ENCODE peak calls at places on chromosome 10, in six cellular contexts. One of them, this sample, is unnamed. For H3K4me1, the result is how much of the 10 kb centered on the place peaks cover.

GRCh38 chr10:61283066-61283465 is 170.1 kb downstream of the TMEM26 start:
- DNase-seq in fibroblast of lung: no peak
- DNase-seq in hepatocyte: no peak
- DNase-seq in thoracic aorta: no peak
- DNase-seq in lower lobe of right lung: no peak
- DNase-seq in ovary: no peak
- DNase-seq in this sample: no peak

GRCh38 chr10:112446055-112446854 is 459 bp downstream of the ZDHHC6 start:
- DNase-seq in hepatocyte: peak
- DNase-seq in thoracic aorta: no peak
- DNase-seq in ovary: no peak
- DNase-seq in fibroblast of lung: peak
- DNase-seq in lower lobe of right lung: no peak
- DNase-seq in this sample: no peak

GRCh38 chr10:96306516-96306915 is 2.3 kb downstream of the DNTT start:
- DNase-seq in thoracic aorta: no peak
- DNase-seq in lower lobe of right lung: peak
- DNase-seq in ovary: no peak
- DNase-seq in fibroblast of lung: no peak
- DNase-seq in hepatocyte: no peak
- DNase-seq in this sample: no peak

GRCh38 chr10:114403545-114404161 is 649 bp downstream of the AFAP1L2 start:
- DNase-seq in thoracic aorta: no peak
- DNase-seq in hepatocyte: no peak
- DNase-seq in ovary: peak
- DNase-seq in lower lobe of right lung: no peak
- DNase-seq in fibroblast of lung: no peak
- DNase-seq in this sample: no peak

GRCh38 chr10:115432188-115432819 is 339.1 kb downstream of the ATRNL1 start:
- DNase-seq in ovary: no peak
- DNase-seq in lower lobe of right lung: no peak
- DNase-seq in thoracic aorta: no peak
- DNase-seq in fibroblast of lung: peak
- DNase-seq in hepatocyte: peak
- DNase-seq in this sample: no peak

GRCh38 chr10:1102392-1102791 is 46.2 kb downstream of the WDR37 start:
- DNase-seq in hepatocyte: no peak
- DNase-seq in lower lobe of right lung: no peak
- DNase-seq in ovary: no peak
- DNase-seq in fibroblast of lung: no peak
- DNase-seq in thoracic aorta: no peak
- DNase-seq in this sample: no peak

GRCh38 chr10:51806079-51806835 is 106.9 kb upstream of the CSTF2T start:
- DNase-seq in lower lobe of right lung: no peak
- DNase-seq in fibroblast of lung: peak
- DNase-seq in hepatocyte: no peak
- DNase-seq in thoracic aorta: no peak
- DNase-seq in ovary: no peak
- DNase-seq in this sample: no peak

GRCh38 chr10:70162892-70163201 is 7.5 kb downstream of the SAR1A start:
- DNase-seq in ovary: no peak
- DNase-seq in fibroblast of lung: no peak
- DNase-seq in lower lobe of right lung: no peak
- DNase-seq in thoracic aorta: no peak
- DNase-seq in hepatocyte: no peak
- DNase-seq in this sample: no peak

GRCh38 chr10:3126741-3127342 is 45.7 kb downstream of the PITRM1 start:
- DNase-seq in lower lobe of right lung: no peak
- DNase-seq in hepatocyte: peak
- DNase-seq in ovary: no peak
- DNase-seq in fibroblast of lung: no peak
- DNase-seq in thoracic aorta: no peak
- DNase-seq in this sample: no peak

GRCh38 chr10:26821699-26822542 is 38.8 kb downstream of the ABI1 start:
- DNase-seq in thoracic aorta: no peak
- DNase-seq in fibroblast of lung: no peak
- DNase-seq in ovary: no peak
- DNase-seq in lower lobe of right lung: no peak
- DNase-seq in hepatocyte: no peak
- DNase-seq in this sample: no peak

GRCh38 chr10:81021428-81022129 is 483.9 kb downstream of the SH2D4B start:
- DNase-seq in lower lobe of right lung: no peak
- DNase-seq in hepatocyte: no peak
- DNase-seq in fibroblast of lung: no peak
- DNase-seq in thoracic aorta: no peak
- DNase-seq in ovary: no peak
- DNase-seq in this sample: no peak

GRCh38 chr10:24360286-24361127 is 151.6 kb downstream of the KIAA1217 start:
- DNase-seq in lower lobe of right lung: peak
- DNase-seq in fibroblast of lung: peak
- DNase-seq in ovary: peak
- DNase-seq in hepatocyte: peak
- DNase-seq in thoracic aorta: peak
- DNase-seq in this sample: peak

GRCh38 chr10:6035926-6036575 is 26.1 kb downstream of the IL2RA start:
- DNase-seq in ovary: no peak
- DNase-seq in thoracic aorta: no peak
- DNase-seq in lower lobe of right lung: no peak
- DNase-seq in fibroblast of lung: no peak
- DNase-seq in hepatocyte: no peak
- DNase-seq in this sample: no peak

GRCh38 chr10:52895066-52895465 is 122.5 kb upstream of the MBL2 start:
- DNase-seq in fibroblast of lung: no peak
- DNase-seq in lower lobe of right lung: no peak
- DNase-seq in thoracic aorta: no peak
- DNase-seq in hepatocyte: no peak
- DNase-seq in ovary: no peak
- DNase-seq in this sample: no peak

GRCh38 chr10:67723601-67724000 is 27.6 kb upstream of the CTNNA3 start:
- DNase-seq in fibroblast of lung: no peak
- DNase-seq in lower lobe of right lung: no peak
- DNase-seq in hepatocyte: no peak
- DNase-seq in thoracic aorta: no peak
- DNase-seq in ovary: no peak
- DNase-seq in this sample: no peak
- H3K4me1 ChIP-seq in fibroblast of lung: under half
- H3K4me1 ChIP-seq in lower lobe of right lung: under half
- H3K4me1 ChIP-seq in hepatocyte: under half
- H3K4me1 ChIP-seq in thoracic aorta: under half
- H3K4me1 ChIP-seq in ovary: under half
- H3K4me1 ChIP-seq in this sample: under half

GRCh38 chr10:65968437-65968836 is 957.4 kb upstream of the LRRTM3 start:
- DNase-seq in lower lobe of right lung: no peak
- DNase-seq in fibroblast of lung: no peak
- DNase-seq in hepatocyte: no peak
- DNase-seq in thoracic aorta: no peak
- DNase-seq in ovary: no peak
- DNase-seq in this sample: no peak

GRCh38 chr10:65968871-65969270 is 957.0 kb upstream of the LRRTM3 start:
- DNase-seq in hepatocyte: no peak
- DNase-seq in ovary: no peak
- DNase-seq in fibroblast of lung: no peak
- DNase-seq in thoracic aorta: no peak
- DNase-seq in lower lobe of right lung: no peak
- DNase-seq in this sample: no peak
- TF ChIP-seq CTCF in hepatocyte: no peak
- TF ChIP-seq CTCF in ovary: no peak
- TF ChIP-seq CTCF in fibroblast of lung: no peak
- TF ChIP-seq CTCF in thoracic aorta: no peak
- TF ChIP-seq CTCF in lower lobe of right lung: no peak
- TF ChIP-seq CTCF in this sample: no peak

GRCh38 chr10:48703776-48704555 is 19.3 kb downstream of the WDFY4 start:
- DNase-seq in fibroblast of lung: no peak
- DNase-seq in ovary: no peak
- DNase-seq in lower lobe of right lung: no peak
- DNase-seq in thoracic aorta: no peak
- DNase-seq in hepatocyte: no peak
- DNase-seq in this sample: no peak
- H3K4me1 ChIP-seq in fibroblast of lung: under half
- H3K4me1 ChIP-seq in ovary: under half
- H3K4me1 ChIP-seq in lower lobe of right lung: under half
- H3K4me1 ChIP-seq in thoracic aorta: under half
- H3K4me1 ChIP-seq in hepatocyte: under half
- H3K4me1 ChIP-seq in this sample: under half

GRCh38 chr10:12613144-12613543 is 263.8 kb downstream of the CAMK1D start:
- DNase-seq in thoracic aorta: no peak
- DNase-seq in hepatocyte: no peak
- DNase-seq in ovary: no peak
- DNase-seq in lower lobe of right lung: no peak
- DNase-seq in fibroblast of lung: no peak
- DNase-seq in this sample: no peak

GRCh38 chr10:12615296-12616220 is 266.2 kb downstream of the CAMK1D start:
- DNase-seq in fibroblast of lung: no peak
- DNase-seq in thoracic aorta: no peak
- DNase-seq in ovary: no peak
- DNase-seq in lower lobe of right lung: no peak
- DNase-seq in hepatocyte: no peak
- DNase-seq in this sample: no peak

GRCh38 chr10:12622016-12622415 is 272.7 kb downstream of the CAMK1D start:
- DNase-seq in ovary: no peak
- DNase-seq in thoracic aorta: no peak
- DNase-seq in hepatocyte: no peak
- DNase-seq in fibroblast of lung: no peak
- DNase-seq in lower lobe of right lung: no peak
- DNase-seq in this sample: no peak

GRCh38 chr10:12614390-12615003 is 265.1 kb downstream of the CAMK1D start:
- DNase-seq in thoracic aorta: no peak
- DNase-seq in lower lobe of right lung: no peak
- DNase-seq in fibroblast of lung: no peak
- DNase-seq in ovary: no peak
- DNase-seq in hepatocyte: no peak
- DNase-seq in this sample: no peak

GRCh38 chr10:12617205-12618175 is 268.1 kb downstream of the CAMK1D start:
- DNase-seq in hepatocyte: no peak
- DNase-seq in thoracic aorta: no peak
- DNase-seq in lower lobe of right lung: no peak
- DNase-seq in ovary: no peak
- DNase-seq in fibroblast of lung: no peak
- DNase-seq in this sample: no peak
- TF ChIP-seq CTCF in hepatocyte: no peak
- TF ChIP-seq CTCF in thoracic aorta: no peak
- TF ChIP-seq CTCF in lower lobe of right lung: no peak
- TF ChIP-seq CTCF in ovary: no peak
- TF ChIP-seq CTCF in fibroblast of lung: no peak
- TF ChIP-seq CTCF in this sample: no peak

GRCh38 chr10:127910464-127910770 is 3.5 kb downstream of the PTPRE start:
- DNase-seq in fibroblast of lung: peak
- DNase-seq in lower lobe of right lung: no peak
- DNase-seq in thoracic aorta: no peak
- DNase-seq in hepatocyte: no peak
- DNase-seq in ovary: no peak
- DNase-seq in this sample: no peak

GRCh38 chr10:127909716-127910463 is 3.0 kb downstream of the PTPRE start:
- DNase-seq in ovary: no peak
- DNase-seq in lower lobe of right lung: no peak
- DNase-seq in hepatocyte: no peak
- DNase-seq in fibroblast of lung: no peak
- DNase-seq in thoracic aorta: no peak
- DNase-seq in this sample: no peak

GRCh38 chr10:127911867-127912257 is 5.0 kb downstream of the PTPRE start:
- DNase-seq in hepatocyte: no peak
- DNase-seq in thoracic aorta: no peak
- DNase-seq in lower lobe of right lung: no peak
- DNase-seq in ovary: no peak
- DNase-seq in fibroblast of lung: no peak
- DNase-seq in this sample: no peak

GRCh38 chr10:127912607-127913367 is 5.9 kb downstream of the PTPRE start:
- DNase-seq in fibroblast of lung: no peak
- DNase-seq in thoracic aorta: no peak
- DNase-seq in ovary: no peak
- DNase-seq in hepatocyte: no peak
- DNase-seq in lower lobe of right lung: no peak
- DNase-seq in this sample: no peak

GRCh38 chr10:127911218-127911866 is 4.4 kb downstream of the PTPRE start:
- DNase-seq in fibroblast of lung: no peak
- DNase-seq in hepatocyte: no peak
- DNase-seq in lower lobe of right lung: no peak
- DNase-seq in ovary: no peak
- DNase-seq in thoracic aorta: no peak
- DNase-seq in this sample: no peak
- H3K4me1 ChIP-seq in fibroblast of lung: under half
- H3K4me1 ChIP-seq in hepatocyte: under half
- H3K4me1 ChIP-seq in lower lobe of right lung: under half
- H3K4me1 ChIP-seq in ovary: under half
- H3K4me1 ChIP-seq in thoracic aorta: under half
- H3K4me1 ChIP-seq in this sample: under half

GRCh38 chr10:13349776-13350274 is 1.7 kb upstream of the SEPHS1 start:
- DNase-seq in hepatocyte: peak
- DNase-seq in fibroblast of lung: peak
- DNase-seq in thoracic aorta: no peak
- DNase-seq in ovary: peak
- DNase-seq in lower lobe of right lung: peak
- DNase-seq in this sample: no peak

GRCh38 chr10:13351340-13351915 is 3.3 kb upstream of the SEPHS1 start:
- DNase-seq in thoracic aorta: no peak
- DNase-seq in hepatocyte: no peak
- DNase-seq in ovary: no peak
- DNase-seq in fibroblast of lung: no peak
- DNase-seq in lower lobe of right lung: no peak
- DNase-seq in this sample: no peak

GRCh38 chr10:13356392-13356791 is 8.3 kb upstream of the SEPHS1 start:
- DNase-seq in lower lobe of right lung: no peak
- DNase-seq in fibroblast of lung: no peak
- DNase-seq in ovary: no peak
- DNase-seq in hepatocyte: no peak
- DNase-seq in thoracic aorta: no peak
- DNase-seq in this sample: no peak

GRCh38 chr10:13354783-13355182 is 6.7 kb upstream of the SEPHS1 start:
- DNase-seq in ovary: no peak
- DNase-seq in lower lobe of right lung: no peak
- DNase-seq in hepatocyte: no peak
- DNase-seq in thoracic aorta: no peak
- DNase-seq in fibroblast of lung: no peak
- DNase-seq in this sample: no peak

DNA sequence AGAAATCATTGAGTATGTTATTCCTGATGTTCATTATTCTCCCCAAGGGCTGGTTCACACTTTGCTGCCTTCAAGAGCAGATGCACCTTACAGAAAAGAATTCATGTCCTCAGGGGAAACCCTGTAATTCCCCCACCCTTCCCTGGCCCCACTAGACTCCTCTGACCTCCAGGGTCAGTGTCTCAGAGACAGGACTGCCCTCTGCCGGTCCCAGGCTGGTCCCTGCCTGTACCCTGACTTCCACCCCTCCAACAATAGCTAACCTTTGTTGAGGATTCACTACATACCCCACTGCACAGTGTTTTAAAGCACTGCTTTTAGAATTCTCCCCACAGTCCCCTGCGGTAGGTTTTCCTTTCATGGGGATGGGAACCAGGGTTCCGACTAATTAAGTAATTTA is 4.4 kb upstream of the SEPHS1 start:
- DNase-seq in thoracic aorta: no peak
- DNase-seq in fibroblast of lung: no peak
- DNase-seq in hepatocyte: no peak
- DNase-seq in ovary: no peak
- DNase-seq in lower lobe of right lung: no peak
- DNase-seq in this sample: no peak
- TF ChIP-seq CTCF in thoracic aorta: no peak
- TF ChIP-seq CTCF in fibroblast of lung: no peak
- TF ChIP-seq CTCF in hepatocyte: no peak
- TF ChIP-seq CTCF in ovary: no peak
- TF ChIP-seq CTCF in lower lobe of right lung: no peak
- TF ChIP-seq CTCF in this sample: peak

GRCh38 chr10:93757136-93757535 is 600 bp upstream of the LGI1 start:
- DNase-seq in ovary: no peak
- DNase-seq in thoracic aorta: no peak
- DNase-seq in fibroblast of lung: no peak
- DNase-seq in hepatocyte: peak
- DNase-seq in lower lobe of right lung: no peak
- DNase-seq in this sample: no peak
- H3K4me1 ChIP-seq in ovary: under half
- H3K4me1 ChIP-seq in thoracic aorta: under half
- H3K4me1 ChIP-seq in fibroblast of lung: under half
- H3K4me1 ChIP-seq in hepatocyte: under half
- H3K4me1 ChIP-seq in lower lobe of right lung: under half
- H3K4me1 ChIP-seq in this sample: under half

This sample was measured in foreskin keratinocyte.